ENCODE peak calls at places on chromosomes 6 and 20, in eight cellular contexts. One of them, this sample, is unnamed. For H3K4me1, the result is how much of the 10 kb centered on the place peaks cover.

GRCh38 chr20:32368930-32369329 is 10.8 kb downstream of the ASXL1 start:
- DNase-seq in foreskin keratinocyte: no peak
- DNase-seq in adipocyte: peak
- DNase-seq in body of pancreas: no peak
- DNase-seq in heart right ventricle: no peak
- DNase-seq in H9: no peak
- DNase-seq in mammary epithelial cell: no peak
- DNase-seq in CD8-positive, alpha-beta memory T cell: no peak
- DNase-seq in this sample: no peak

GRCh38 chr6:122458087-122458486 is 13.5 kb downstream of the SERINC1 start:
- DNase-seq in heart right ventricle: no peak
- DNase-seq in mammary epithelial cell: no peak
- DNase-seq in body of pancreas: no peak
- DNase-seq in H9: no peak
- DNase-seq in adipocyte: no peak
- DNase-seq in CD8-positive, alpha-beta memory T cell: no peak
- DNase-seq in foreskin keratinocyte: no peak
- DNase-seq in this sample: no peak

GRCh38 chr6:470051-470900 is 78.7 kb downstream of the IRF4 start:
- DNase-seq in heart right ventricle: no peak
- DNase-seq in adipocyte: no peak
- DNase-seq in CD8-positive, alpha-beta memory T cell: no peak
- DNase-seq in H9: no peak
- DNase-seq in foreskin keratinocyte: no peak
- DNase-seq in mammary epithelial cell: no peak
- DNase-seq in body of pancreas: no peak
- DNase-seq in this sample: no peak

GRCh38 chr20:17835941-17836861 is 132.4 kb downstream of the SNX5 start:
- DNase-seq in heart right ventricle: peak
- DNase-seq in body of pancreas: peak
- DNase-seq in mammary epithelial cell: no peak
- DNase-seq in foreskin keratinocyte: no peak
- DNase-seq in adipocyte: peak
- DNase-seq in H9: no peak
- DNase-seq in CD8-positive, alpha-beta memory T cell: no peak
- DNase-seq in this sample: no peak

GRCh38 chr20:23641936-23642751 is 4.4 kb upstream of the CST3 start:
- DNase-seq in foreskin keratinocyte: no peak
- DNase-seq in body of pancreas: no peak
- DNase-seq in mammary epithelial cell: peak
- DNase-seq in H9: no peak
- DNase-seq in heart right ventricle: no peak
- DNase-seq in adipocyte: peak
- DNase-seq in CD8-positive, alpha-beta memory T cell: no peak
- DNase-seq in this sample: no peak

GRCh38 chr20:24998121-24998520 is 5.6 kb upstream of the APMAP start:
- DNase-seq in mammary epithelial cell: no peak
- DNase-seq in body of pancreas: no peak
- DNase-seq in CD8-positive, alpha-beta memory T cell: no peak
- DNase-seq in heart right ventricle: no peak
- DNase-seq in H9: peak
- DNase-seq in adipocyte: no peak
- DNase-seq in foreskin keratinocyte: no peak
- DNase-seq in this sample: no peak

GRCh38 chr20:34632870-34633452 is 43.9 kb downstream of the PIGU start:
- DNase-seq in heart right ventricle: no peak
- DNase-seq in mammary epithelial cell: no peak
- DNase-seq in adipocyte: no peak
- DNase-seq in CD8-positive, alpha-beta memory T cell: no peak
- DNase-seq in H9: no peak
- DNase-seq in body of pancreas: no peak
- DNase-seq in foreskin keratinocyte: no peak
- DNase-seq in this sample: no peak

GRCh38 chr6:102619585-102619984 is 1226.1 kb downstream of the GRIK2 start:
- DNase-seq in heart right ventricle: no peak
- DNase-seq in adipocyte: peak
- DNase-seq in body of pancreas: no peak
- DNase-seq in CD8-positive, alpha-beta memory T cell: no peak
- DNase-seq in mammary epithelial cell: peak
- DNase-seq in foreskin keratinocyte: no peak
- DNase-seq in H9: no peak
- DNase-seq in this sample: no peak

GRCh38 chr6:75143186-75143585 is 62.7 kb downstream of the COL12A1 start:
- DNase-seq in foreskin keratinocyte: no peak
- DNase-seq in heart right ventricle: no peak
- DNase-seq in adipocyte: peak
- DNase-seq in H9: no peak
- DNase-seq in mammary epithelial cell: no peak
- DNase-seq in body of pancreas: no peak
- DNase-seq in CD8-positive, alpha-beta memory T cell: no peak
- DNase-seq in this sample: no peak

GRCh38 chr6:75144396-75144795 is 61.5 kb downstream of the COL12A1 start:
- DNase-seq in mammary epithelial cell: no peak
- DNase-seq in heart right ventricle: no peak
- DNase-seq in foreskin keratinocyte: no peak
- DNase-seq in H9: no peak
- DNase-seq in adipocyte: no peak
- DNase-seq in CD8-positive, alpha-beta memory T cell: no peak
- DNase-seq in body of pancreas: no peak
- DNase-seq in this sample: no peak

GRCh38 chr6:75147512-75147911 is 58.3 kb downstream of the COL12A1 start:
- DNase-seq in adipocyte: peak
- DNase-seq in foreskin keratinocyte: no peak
- DNase-seq in H9: no peak
- DNase-seq in CD8-positive, alpha-beta memory T cell: no peak
- DNase-seq in mammary epithelial cell: no peak
- DNase-seq in heart right ventricle: no peak
- DNase-seq in body of pancreas: no peak
- DNase-seq in this sample: no peak

GRCh38 chr6:75145211-75145610 is 60.6 kb downstream of the COL12A1 start:
- DNase-seq in H9: no peak
- DNase-seq in adipocyte: no peak
- DNase-seq in body of pancreas: peak
- DNase-seq in CD8-positive, alpha-beta memory T cell: no peak
- DNase-seq in heart right ventricle: no peak
- DNase-seq in foreskin keratinocyte: no peak
- DNase-seq in mammary epithelial cell: no peak
- DNase-seq in this sample: no peak

GRCh38 chr6:75145976-75146375 is 59.9 kb downstream of the COL12A1 start:
- DNase-seq in H9: no peak
- DNase-seq in adipocyte: no peak
- DNase-seq in CD8-positive, alpha-beta memory T cell: no peak
- DNase-seq in heart right ventricle: no peak
- DNase-seq in mammary epithelial cell: no peak
- DNase-seq in foreskin keratinocyte: no peak
- DNase-seq in body of pancreas: no peak
- DNase-seq in this sample: no peak
- H3K4me1 ChIP-seq in H9: under half
- H3K4me1 ChIP-seq in adipocyte: half or more
- H3K4me1 ChIP-seq in CD8-positive, alpha-beta memory T cell: under half
- H3K4me1 ChIP-seq in heart right ventricle: under half
- H3K4me1 ChIP-seq in mammary epithelial cell: under half
- H3K4me1 ChIP-seq in foreskin keratinocyte: under half
- H3K4me1 ChIP-seq in body of pancreas: under half
- H3K4me1 ChIP-seq in this sample: under half

GRCh38 chr20:38148328-38149102 is 16.6 kb downstream of the TGM2 start:
- DNase-seq in H9: no peak
- DNase-seq in heart right ventricle: no peak
- DNase-seq in body of pancreas: no peak
- DNase-seq in adipocyte: no peak
- DNase-seq in mammary epithelial cell: no peak
- DNase-seq in CD8-positive, alpha-beta memory T cell: no peak
- DNase-seq in foreskin keratinocyte: no peak
- DNase-seq in this sample: no peak
- H3K4me1 ChIP-seq in H9: under half
- H3K4me1 ChIP-seq in heart right ventricle: half or more
- H3K4me1 ChIP-seq in body of pancreas: under half
- H3K4me1 ChIP-seq in adipocyte: under half
- H3K4me1 ChIP-seq in mammary epithelial cell: under half
- H3K4me1 ChIP-seq in CD8-positive, alpha-beta memory T cell: under half
- H3K4me1 ChIP-seq in foreskin keratinocyte: under half
- H3K4me1 ChIP-seq in this sample: under half

GRCh38 chr20:47361268-47361665 is 4.8 kb upstream of the ZMYND8 start:
- DNase-seq in CD8-positive, alpha-beta memory T cell: no peak
- DNase-seq in mammary epithelial cell: no peak
- DNase-seq in H9: no peak
- DNase-seq in body of pancreas: no peak
- DNase-seq in heart right ventricle: no peak
- DNase-seq in foreskin keratinocyte: no peak
- DNase-seq in adipocyte: no peak
- DNase-seq in this sample: no peak
- H3K4me1 ChIP-seq in CD8-positive, alpha-beta memory T cell: under half
- H3K4me1 ChIP-seq in mammary epithelial cell: half or more
- H3K4me1 ChIP-seq in H9: under half
- H3K4me1 ChIP-seq in body of pancreas: half or more
- H3K4me1 ChIP-seq in heart right ventricle: half or more
- H3K4me1 ChIP-seq in foreskin keratinocyte: under half
- H3K4me1 ChIP-seq in adipocyte: half or more
- H3K4me1 ChIP-seq in this sample: half or more

GRCh38 chr6:16139541-16139940 is 10.7 kb downstream of the MYLIP start:
- DNase-seq in foreskin keratinocyte: no peak
- DNase-seq in mammary epithelial cell: no peak
- DNase-seq in body of pancreas: no peak
- DNase-seq in CD8-positive, alpha-beta memory T cell: no peak
- DNase-seq in heart right ventricle: no peak
- DNase-seq in adipocyte: no peak
- DNase-seq in H9: no peak
- DNase-seq in this sample: no peak
- H3K4me1 ChIP-seq in foreskin keratinocyte: under half
- H3K4me1 ChIP-seq in mammary epithelial cell: under half
- H3K4me1 ChIP-seq in body of pancreas: under half
- H3K4me1 ChIP-seq in CD8-positive, alpha-beta memory T cell: under half
- H3K4me1 ChIP-seq in heart right ventricle: half or more
- H3K4me1 ChIP-seq in adipocyte: under half
- H3K4me1 ChIP-seq in H9: under half
- H3K4me1 ChIP-seq in this sample: under half